ENCODE peak calls at places on chromosomes 6 and 20, in five cellular contexts. F, S, Q, R and K are unnamed samples.

GRCh38 chr6:152587473-152587872 is 49.7 kb downstream of the SYNE1 start:
- DNase-seq in R (peak), F (no peak), S (no peak), Q (no peak), K (no peak)

GRCh38 chr20:39282619-39283092 is 320.5 kb downstream of the DHX35 start:
- DNase-seq in R (no peak), F (no peak), S (no peak), Q (no peak), K (no peak)

GRCh38 chr6:106244931-106245330 is 80.6 kb downstream of the ATG5 start:
- DNase-seq in F (no peak), S (no peak), R (no peak), Q (no peak), K (no peak)

GRCh38 chr20:37755665-37756064 is 61.8 kb downstream of the CTNNBL1 start:
- DNase-seq in F (no peak), Q (no peak), R (peak), S (no peak), K (no peak)

GRCh38 chr6:45617441-45617840 is 239.7 kb upstream of the SUPT3H start:
- DNase-seq in R (no peak), F (no peak), Q (no peak), S (no peak), K (no peak)

GRCh38 chr20:50062006-50062838 is 50.7 kb downstream of the UBE2V1 start:
- DNase-seq in S (no peak), R (no peak), Q (no peak), F (no peak), K (no peak)

GRCh38 chr6:11381801-11382513 is 149.5 kb upstream of the NEDD9 start:
- DNase-seq in Q (no peak), F (no peak), R (peak), S (peak), K (no peak)

GRCh38 chr20:50371878-50372769 is 138.1 kb upstream of the PTPN1 start:
- DNase-seq in Q (no peak), F (no peak), R (no peak), S (no peak), K (peak)

GRCh38 chr6:77740380-77740779 is 87.5 kb downstream of the MEI4 start:
- DNase-seq in F (no peak), Q (peak), R (peak), S (no peak), K (peak)

GRCh38 chr6:21873562-21873961 is 280.0 kb downstream of the SOX4 start:
- DNase-seq in F (no peak), R (no peak), Q (no peak), S (no peak), K (no peak)

GRCh38 chr6:43744931-43745727 is 24.9 kb upstream of the VEGFA start:
- DNase-seq in R (no peak), F (no peak), S (no peak), Q (no peak), K (no peak)

GRCh38 chr20:50274570-50275430 is 84.2 kb downstream of the CEBPB start:
- DNase-seq in Q (no peak), F (no peak), S (no peak), R (peak), K (no peak)

GRCh38 chr20:19791887-19792286 is 33.8 kb downstream of the RIN2 start:
- DNase-seq in F (no peak), R (no peak), Q (no peak), S (no peak), K (no peak)

GRCh38 chr20:19783966-19784401 is 25.9 kb downstream of the RIN2 start:
- DNase-seq in F (no peak), S (no peak), R (no peak), Q (peak), K (no peak)

GRCh38 chr6:116430860-116431259 is 30.3 kb upstream of the CALHM6 start:
- DNase-seq in F (no peak), S (no peak), Q (no peak), R (no peak), K (no peak)

GRCh38 chr6:34189806-34190503 is 44.1 kb upstream of the GRM4 start:
- DNase-seq in R (peak), F (no peak), S (no peak), Q (no peak), K (no peak)

GRCh38 chr6:20404641-20405032 is 3.0 kb downstream of the E2F3 start:
- DNase-seq in F (peak), Q (peak), S (peak), R (peak), K (peak)